ENCODE peak calls at places on chromosomes 7 and 10, in six cellular contexts. One of them, this sample, is unnamed.

GRCh38 chr7:44448922-44449321 is 41.5 kb downstream of the NUDCD3 start:
- DNase-seq in activated T-helper 1 cell treated with anti-CD3 and anti-CD28 coated beads, Interleukin-12 subunit alpha, Interleukin-12 subunit beta, Interleukin-2, Interleukin-4 antibody, amounts not matched to agents 30 ng/mL and 10 ng/mL and 1 ng/mL, durations not matched to agents 14 hours and 24 hours and 36 hours: no peak
- DNase-seq in ELR: no peak
- DNase-seq in C1 segment of cervical spinal cord: no peak
- DNase-seq in GM23248: peak
- DNase-seq in stimulated activated CD4-positive, alpha-beta T cell treated with anti-CD3 and anti-CD28 coated beads, Interleukin-2, amount 100 ng/mL, for 4 hours: no peak
- DNase-seq in this sample: no peak

GRCh38 chr7:147775564-147775963 is 815.0 kb upstream of the C7orf33 start:
- DNase-seq in activated T-helper 1 cell treated with anti-CD3 and anti-CD28 coated beads, Interleukin-12 subunit alpha, Interleukin-12 subunit beta, Interleukin-2, Interleukin-4 antibody, amounts not matched to agents 30 ng/mL and 10 ng/mL and 1 ng/mL, durations not matched to agents 14 hours and 24 hours and 36 hours: no peak
- DNase-seq in ELR: no peak
- DNase-seq in C1 segment of cervical spinal cord: no peak
- DNase-seq in stimulated activated CD4-positive, alpha-beta T cell treated with anti-CD3 and anti-CD28 coated beads, Interleukin-2, amount 100 ng/mL, for 4 hours: no peak
- DNase-seq in GM23248: no peak
- DNase-seq in this sample: no peak

GRCh38 chr7:99141756-99142726 is 1.9 kb downstream of the SMURF1 start:
- DNase-seq in GM23248: peak
- DNase-seq in stimulated activated CD4-positive, alpha-beta T cell treated with anti-CD3 and anti-CD28 coated beads, Interleukin-2, amount 100 ng/mL, for 4 hours: peak
- DNase-seq in activated T-helper 1 cell treated with anti-CD3 and anti-CD28 coated beads, Interleukin-12 subunit alpha, Interleukin-12 subunit beta, Interleukin-2, Interleukin-4 antibody, amounts not matched to agents 30 ng/mL and 10 ng/mL and 1 ng/mL, durations not matched to agents 14 hours and 24 hours and 36 hours: peak
- DNase-seq in C1 segment of cervical spinal cord: peak
- DNase-seq in ELR: peak
- DNase-seq in this sample: peak

GRCh38 chr7:12607134-12607533 is 36.6 kb downstream of the SCIN start:
- DNase-seq in activated T-helper 1 cell treated with anti-CD3 and anti-CD28 coated beads, Interleukin-12 subunit alpha, Interleukin-12 subunit beta, Interleukin-2, Interleukin-4 antibody, amounts not matched to agents 30 ng/mL and 10 ng/mL and 1 ng/mL, durations not matched to agents 14 hours and 24 hours and 36 hours: no peak
- DNase-seq in stimulated activated CD4-positive, alpha-beta T cell treated with anti-CD3 and anti-CD28 coated beads, Interleukin-2, amount 100 ng/mL, for 4 hours: no peak
- DNase-seq in GM23248: no peak
- DNase-seq in C1 segment of cervical spinal cord: no peak
- DNase-seq in ELR: peak
- DNase-seq in this sample: no peak

GRCh38 chr7:134458341-134458805 is 527 bp downstream of the AKR1B1 start:
- DNase-seq in activated T-helper 1 cell treated with anti-CD3 and anti-CD28 coated beads, Interleukin-12 subunit alpha, Interleukin-12 subunit beta, Interleukin-2, Interleukin-4 antibody, amounts not matched to agents 30 ng/mL and 10 ng/mL and 1 ng/mL, durations not matched to agents 14 hours and 24 hours and 36 hours: peak
- DNase-seq in GM23248: peak
- DNase-seq in ELR: peak
- DNase-seq in C1 segment of cervical spinal cord: peak
- DNase-seq in stimulated activated CD4-positive, alpha-beta T cell treated with anti-CD3 and anti-CD28 coated beads, Interleukin-2, amount 100 ng/mL, for 4 hours: peak
- DNase-seq in this sample: peak

GRCh38 chr10:93437000-93437945 is 44.9 kb downstream of the MYOF start:
- DNase-seq in GM23248: peak
- DNase-seq in stimulated activated CD4-positive, alpha-beta T cell treated with anti-CD3 and anti-CD28 coated beads, Interleukin-2, amount 100 ng/mL, for 4 hours: no peak
- DNase-seq in activated T-helper 1 cell treated with anti-CD3 and anti-CD28 coated beads, Interleukin-12 subunit alpha, Interleukin-12 subunit beta, Interleukin-2, Interleukin-4 antibody, amounts not matched to agents 30 ng/mL and 10 ng/mL and 1 ng/mL, durations not matched to agents 14 hours and 24 hours and 36 hours: no peak
- DNase-seq in C1 segment of cervical spinal cord: peak
- DNase-seq in ELR: peak
- DNase-seq in this sample: peak

GRCh38 chr10:19968745-19969144 is 152.5 kb downstream of the PLXDC2 start:
- DNase-seq in GM23248: no peak
- DNase-seq in stimulated activated CD4-positive, alpha-beta T cell treated with anti-CD3 and anti-CD28 coated beads, Interleukin-2, amount 100 ng/mL, for 4 hours: no peak
- DNase-seq in C1 segment of cervical spinal cord: no peak
- DNase-seq in ELR: no peak
- DNase-seq in activated T-helper 1 cell treated with anti-CD3 and anti-CD28 coated beads, Interleukin-12 subunit alpha, Interleukin-12 subunit beta, Interleukin-2, Interleukin-4 antibody, amounts not matched to agents 30 ng/mL and 10 ng/mL and 1 ng/mL, durations not matched to agents 14 hours and 24 hours and 36 hours: no peak
- DNase-seq in this sample: no peak

GRCh38 chr10:100537475-100537874 is 1.7 kb downstream of the HIF1AN start:
- DNase-seq in C1 segment of cervical spinal cord: no peak
- DNase-seq in GM23248: no peak
- DNase-seq in activated T-helper 1 cell treated with anti-CD3 and anti-CD28 coated beads, Interleukin-12 subunit alpha, Interleukin-12 subunit beta, Interleukin-2, Interleukin-4 antibody, amounts not matched to agents 30 ng/mL and 10 ng/mL and 1 ng/mL, durations not matched to agents 14 hours and 24 hours and 36 hours: no peak
- DNase-seq in stimulated activated CD4-positive, alpha-beta T cell treated with anti-CD3 and anti-CD28 coated beads, Interleukin-2, amount 100 ng/mL, for 4 hours: no peak
- DNase-seq in ELR: no peak
- DNase-seq in this sample: no peak

GRCh38 chr10:97434055-97434454 is 8.1 kb downstream of the PGAM1 start:
- DNase-seq in activated T-helper 1 cell treated with anti-CD3 and anti-CD28 coated beads, Interleukin-12 subunit alpha, Interleukin-12 subunit beta, Interleukin-2, Interleukin-4 antibody, amounts not matched to agents 30 ng/mL and 10 ng/mL and 1 ng/mL, durations not matched to agents 14 hours and 24 hours and 36 hours: no peak
- DNase-seq in ELR: peak
- DNase-seq in stimulated activated CD4-positive, alpha-beta T cell treated with anti-CD3 and anti-CD28 coated beads, Interleukin-2, amount 100 ng/mL, for 4 hours: no peak
- DNase-seq in GM23248: no peak
- DNase-seq in C1 segment of cervical spinal cord: no peak
- DNase-seq in this sample: no peak

GRCh38 chr7:69599879-69600764 is 1.8 kb downstream of the AUTS2 start:
- DNase-seq in ELR: no peak
- DNase-seq in activated T-helper 1 cell treated with anti-CD3 and anti-CD28 coated beads, Interleukin-12 subunit alpha, Interleukin-12 subunit beta, Interleukin-2, Interleukin-4 antibody, amounts not matched to agents 30 ng/mL and 10 ng/mL and 1 ng/mL, durations not matched to agents 14 hours and 24 hours and 36 hours: no peak
- DNase-seq in stimulated activated CD4-positive, alpha-beta T cell treated with anti-CD3 and anti-CD28 coated beads, Interleukin-2, amount 100 ng/mL, for 4 hours: no peak
- DNase-seq in C1 segment of cervical spinal cord: peak
- DNase-seq in GM23248: peak
- DNase-seq in this sample: peak

GRCh38 chr10:79361721-79362397 is 14.6 kb downstream of the PPIF start:
- DNase-seq in activated T-helper 1 cell treated with anti-CD3 and anti-CD28 coated beads, Interleukin-12 subunit alpha, Interleukin-12 subunit beta, Interleukin-2, Interleukin-4 antibody, amounts not matched to agents 30 ng/mL and 10 ng/mL and 1 ng/mL, durations not matched to agents 14 hours and 24 hours and 36 hours: no peak
- DNase-seq in ELR: no peak
- DNase-seq in GM23248: no peak
- DNase-seq in stimulated activated CD4-positive, alpha-beta T cell treated with anti-CD3 and anti-CD28 coated beads, Interleukin-2, amount 100 ng/mL, for 4 hours: no peak
- DNase-seq in C1 segment of cervical spinal cord: no peak
- DNase-seq in this sample: no peak

GRCh38 chr7:43646603-43647313 is 63.9 kb downstream of the STK17A start:
- DNase-seq in C1 segment of cervical spinal cord: peak
- DNase-seq in stimulated activated CD4-positive, alpha-beta T cell treated with anti-CD3 and anti-CD28 coated beads, Interleukin-2, amount 100 ng/mL, for 4 hours: no peak
- DNase-seq in GM23248: peak
- DNase-seq in activated T-helper 1 cell treated with anti-CD3 and anti-CD28 coated beads, Interleukin-12 subunit alpha, Interleukin-12 subunit beta, Interleukin-2, Interleukin-4 antibody, amounts not matched to agents 30 ng/mL and 10 ng/mL and 1 ng/mL, durations not matched to agents 14 hours and 24 hours and 36 hours: no peak
- DNase-seq in ELR: peak
- DNase-seq in this sample: peak

GRCh38 chr7:150404785-150405583 is 25.9 kb downstream of the ZNF775 start:
- DNase-seq in ELR: peak
- DNase-seq in stimulated activated CD4-positive, alpha-beta T cell treated with anti-CD3 and anti-CD28 coated beads, Interleukin-2, amount 100 ng/mL, for 4 hours: peak
- DNase-seq in GM23248: peak
- DNase-seq in C1 segment of cervical spinal cord: peak
- DNase-seq in activated T-helper 1 cell treated with anti-CD3 and anti-CD28 coated beads, Interleukin-12 subunit alpha, Interleukin-12 subunit beta, Interleukin-2, Interleukin-4 antibody, amounts not matched to agents 30 ng/mL and 10 ng/mL and 1 ng/mL, durations not matched to agents 14 hours and 24 hours and 36 hours: peak
- DNase-seq in this sample: peak

GRCh38 chr10:82409671-82410070 is 534.7 kb downstream of the NRG3 start:
- DNase-seq in ELR: no peak
- DNase-seq in GM23248: no peak
- DNase-seq in stimulated activated CD4-positive, alpha-beta T cell treated with anti-CD3 and anti-CD28 coated beads, Interleukin-2, amount 100 ng/mL, for 4 hours: no peak
- DNase-seq in activated T-helper 1 cell treated with anti-CD3 and anti-CD28 coated beads, Interleukin-12 subunit alpha, Interleukin-12 subunit beta, Interleukin-2, Interleukin-4 antibody, amounts not matched to agents 30 ng/mL and 10 ng/mL and 1 ng/mL, durations not matched to agents 14 hours and 24 hours and 36 hours: no peak
- DNase-seq in C1 segment of cervical spinal cord: no peak
- DNase-seq in this sample: no peak

GRCh38 chr7:1099637-1100036 is 11.7 kb downstream of the GPER1 start:
- DNase-seq in activated T-helper 1 cell treated with anti-CD3 and anti-CD28 coated beads, Interleukin-12 subunit alpha, Interleukin-12 subunit beta, Interleukin-2, Interleukin-4 antibody, amounts not matched to agents 30 ng/mL and 10 ng/mL and 1 ng/mL, durations not matched to agents 14 hours and 24 hours and 36 hours: no peak
- DNase-seq in ELR: no peak
- DNase-seq in stimulated activated CD4-positive, alpha-beta T cell treated with anti-CD3 and anti-CD28 coated beads, Interleukin-2, amount 100 ng/mL, for 4 hours: no peak
- DNase-seq in C1 segment of cervical spinal cord: no peak
- DNase-seq in GM23248: no peak
- DNase-seq in this sample: no peak

GRCh38 chr10:71339796-71340589 is 20.9 kb downstream of the SLC29A3 start:
- DNase-seq in activated T-helper 1 cell treated with anti-CD3 and anti-CD28 coated beads, Interleukin-12 subunit alpha, Interleukin-12 subunit beta, Interleukin-2, Interleukin-4 antibody, amounts not matched to agents 30 ng/mL and 10 ng/mL and 1 ng/mL, durations not matched to agents 14 hours and 24 hours and 36 hours: no peak
- DNase-seq in stimulated activated CD4-positive, alpha-beta T cell treated with anti-CD3 and anti-CD28 coated beads, Interleukin-2, amount 100 ng/mL, for 4 hours: no peak
- DNase-seq in C1 segment of cervical spinal cord: no peak
- DNase-seq in ELR: peak
- DNase-seq in GM23248: no peak
- DNase-seq in this sample: no peak

GRCh38 chr7:151247611-151248176 is 800 bp downstream of the SMARCD3 start:
- DNase-seq in C1 segment of cervical spinal cord: peak
- DNase-seq in GM23248: peak
- DNase-seq in ELR: no peak
- DNase-seq in stimulated activated CD4-positive, alpha-beta T cell treated with anti-CD3 and anti-CD28 coated beads, Interleukin-2, amount 100 ng/mL, for 4 hours: no peak
- DNase-seq in activated T-helper 1 cell treated with anti-CD3 and anti-CD28 coated beads, Interleukin-12 subunit alpha, Interleukin-12 subunit beta, Interleukin-2, Interleukin-4 antibody, amounts not matched to agents 30 ng/mL and 10 ng/mL and 1 ng/mL, durations not matched to agents 14 hours and 24 hours and 36 hours: no peak
- DNase-seq in this sample: no peak

GRCh38 chr10:22679608-22680007 is 34.8 kb downstream of the PIP4K2A start:
- DNase-seq in stimulated activated CD4-positive, alpha-beta T cell treated with anti-CD3 and anti-CD28 coated beads, Interleukin-2, amount 100 ng/mL, for 4 hours: no peak
- DNase-seq in activated T-helper 1 cell treated with anti-CD3 and anti-CD28 coated beads, Interleukin-12 subunit alpha, Interleukin-12 subunit beta, Interleukin-2, Interleukin-4 antibody, amounts not matched to agents 30 ng/mL and 10 ng/mL and 1 ng/mL, durations not matched to agents 14 hours and 24 hours and 36 hours: no peak
- DNase-seq in C1 segment of cervical spinal cord: no peak
- DNase-seq in ELR: no peak
- DNase-seq in GM23248: no peak
- DNase-seq in this sample: no peak

GRCh38 chr10:34824870-34825269 is 9.8 kb upstream of the PARD3 start:
- DNase-seq in activated T-helper 1 cell treated with anti-CD3 and anti-CD28 coated beads, Interleukin-12 subunit alpha, Interleukin-12 subunit beta, Interleukin-2, Interleukin-4 antibody, amounts not matched to agents 30 ng/mL and 10 ng/mL and 1 ng/mL, durations not matched to agents 14 hours and 24 hours and 36 hours: no peak
- DNase-seq in GM23248: no peak
- DNase-seq in C1 segment of cervical spinal cord: no peak
- DNase-seq in stimulated activated CD4-positive, alpha-beta T cell treated with anti-CD3 and anti-CD28 coated beads, Interleukin-2, amount 100 ng/mL, for 4 hours: no peak
- DNase-seq in ELR: peak
- DNase-seq in this sample: no peak

GRCh38 chr7:95545007-95545615 is 51.2 kb downstream of the PDK4 start:
- DNase-seq in ELR: peak
- DNase-seq in C1 segment of cervical spinal cord: peak
- DNase-seq in activated T-helper 1 cell treated with anti-CD3 and anti-CD28 coated beads, Interleukin-12 subunit alpha, Interleukin-12 subunit beta, Interleukin-2, Interleukin-4 antibody, amounts not matched to agents 30 ng/mL and 10 ng/mL and 1 ng/mL, durations not matched to agents 14 hours and 24 hours and 36 hours: no peak
- DNase-seq in stimulated activated CD4-positive, alpha-beta T cell treated with anti-CD3 and anti-CD28 coated beads, Interleukin-2, amount 100 ng/mL, for 4 hours: no peak
- DNase-seq in GM23248: peak
- DNase-seq in this sample: peak

GRCh38 chr7:71236488-71237179 is 104.7 kb downstream of the GALNT17 start:
- DNase-seq in activated T-helper 1 cell treated with anti-CD3 and anti-CD28 coated beads, Interleukin-12 subunit alpha, Interleukin-12 subunit beta, Interleukin-2, Interleukin-4 antibody, amounts not matched to agents 30 ng/mL and 10 ng/mL and 1 ng/mL, durations not matched to agents 14 hours and 24 hours and 36 hours: no peak
- DNase-seq in GM23248: no peak
- DNase-seq in stimulated activated CD4-positive, alpha-beta T cell treated with anti-CD3 and anti-CD28 coated beads, Interleukin-2, amount 100 ng/mL, for 4 hours: no peak
- DNase-seq in C1 segment of cervical spinal cord: no peak
- DNase-seq in ELR: no peak
- DNase-seq in this sample: no peak

GRCh38 chr7:111753968-111754367 is 191.7 kb upstream of the IMMP2L start:
- DNase-seq in activated T-helper 1 cell treated with anti-CD3 and anti-CD28 coated beads, Interleukin-12 subunit alpha, Interleukin-12 subunit beta, Interleukin-2, Interleukin-4 antibody, amounts not matched to agents 30 ng/mL and 10 ng/mL and 1 ng/mL, durations not matched to agents 14 hours and 24 hours and 36 hours: no peak
- DNase-seq in ELR: peak
- DNase-seq in GM23248: no peak
- DNase-seq in stimulated activated CD4-positive, alpha-beta T cell treated with anti-CD3 and anti-CD28 coated beads, Interleukin-2, amount 100 ng/mL, for 4 hours: no peak
- DNase-seq in C1 segment of cervical spinal cord: no peak
- DNase-seq in this sample: no peak

GRCh38 chr10:130185591-130185990 is 49.4 kb downstream of the GLRX3 start:
- DNase-seq in C1 segment of cervical spinal cord: no peak
- DNase-seq in activated T-helper 1 cell treated with anti-CD3 and anti-CD28 coated beads, Interleukin-12 subunit alpha, Interleukin-12 subunit beta, Interleukin-2, Interleukin-4 antibody, amounts not matched to agents 30 ng/mL and 10 ng/mL and 1 ng/mL, durations not matched to agents 14 hours and 24 hours and 36 hours: no peak
- DNase-seq in stimulated activated CD4-positive, alpha-beta T cell treated with anti-CD3 and anti-CD28 coated beads, Interleukin-2, amount 100 ng/mL, for 4 hours: no peak
- DNase-seq in ELR: no peak
- DNase-seq in GM23248: no peak
- DNase-seq in this sample: no peak

GRCh38 chr10:125006921-125007391 is 65.0 kb downstream of the ZRANB1 start:
- DNase-seq in C1 segment of cervical spinal cord: peak
- DNase-seq in ELR: no peak
- DNase-seq in stimulated activated CD4-positive, alpha-beta T cell treated with anti-CD3 and anti-CD28 coated beads, Interleukin-2, amount 100 ng/mL, for 4 hours: no peak
- DNase-seq in GM23248: peak
- DNase-seq in activated T-helper 1 cell treated with anti-CD3 and anti-CD28 coated beads, Interleukin-12 subunit alpha, Interleukin-12 subunit beta, Interleukin-2, Interleukin-4 antibody, amounts not matched to agents 30 ng/mL and 10 ng/mL and 1 ng/mL, durations not matched to agents 14 hours and 24 hours and 36 hours: no peak
- DNase-seq in this sample: peak